ENCODE peak calls at places on chromosomes 1 and 21, in nine cellular contexts. G is tibial artery, O is right atrium auricular region, T is BJ, J is IMR-90, Y is OCI-LY7, A is endothelial cell, Z is body of pancreas, B is A549. N is an unnamed sample.

GRCh38 chr21:20646431-20646830 is 351.8 kb upstream of the NCAM2 start:
- DNase-seq in O (no peak), G (no peak), J (no peak), T (no peak), Y (no peak), B (no peak), Z (no peak), A (no peak), N (no peak)

GRCh38 chr1:224929335-224930237 is at the start of gene DNAH14:
- DNase-seq in G (peak), B (peak), Z (peak), T (peak), A (peak), Y (no peak), O (no peak), J (peak), N (peak)

GRCh38 chr1:151968058-151968457 is 25.6 kb downstream of the S100A10 start:
- DNase-seq in Z (peak), Y (peak), A (no peak), G (no peak), B (peak), J (peak), O (no peak), T (no peak), N (no peak)

GRCh38 chr1:2556277-2557145 is at the start of gene TNFRSF14:
- DNase-seq in T (no peak), O (peak), A (no peak), J (peak), B (no peak), Z (peak), G (peak), Y (peak), N (no peak)

GRCh38 chr1:223010552-223011229 is 132.4 kb downstream of the TLR5 start:
- DNase-seq in T (no peak), A (no peak), Z (no peak), J (peak), O (no peak), B (no peak), G (no peak), Y (no peak), N (no peak)

GRCh38 chr1:63612564-63612963 is 19.4 kb downstream of the PGM1 start:
- DNase-seq in B (no peak), T (no peak), Y (no peak), J (no peak), Z (no peak), O (no peak), G (no peak), A (no peak), N (no peak)

GRCh38 chr1:5947071-5947821 is 45.0 kb downstream of the NPHP4 start:
- DNase-seq in A (no peak), J (no peak), G (peak), Y (no peak), Z (no peak), O (peak), B (no peak), T (no peak), N (no peak)

GRCh38 chr1:239185245-239185619 is 201.1 kb upstream of the CHRM3 start:
- DNase-seq in G (no peak), Y (no peak), J (no peak), A (no peak), O (no peak), T (no peak), B (no peak), Z (no peak), N (no peak)

GRCh38 chr1:116751149-116751548 is 3.1 kb upstream of the CD2 start:
- DNase-seq in J (no peak), G (no peak), O (no peak), A (no peak), Z (no peak), T (no peak), B (no peak), Y (no peak), N (no peak)

GRCh38 chr1:220841293-220841692 is 38.0 kb upstream of the HLX start:
- DNase-seq in T (no peak), G (no peak), B (no peak), Z (no peak), J (no peak), Y (no peak), A (no peak), O (no peak), N (no peak)
- TF ChIP-seq CTCF in T (peak), G (no peak), B (no peak), Z (no peak), J (no peak), Y (no peak), A (no peak), O (no peak), N (no peak)

DNA sequence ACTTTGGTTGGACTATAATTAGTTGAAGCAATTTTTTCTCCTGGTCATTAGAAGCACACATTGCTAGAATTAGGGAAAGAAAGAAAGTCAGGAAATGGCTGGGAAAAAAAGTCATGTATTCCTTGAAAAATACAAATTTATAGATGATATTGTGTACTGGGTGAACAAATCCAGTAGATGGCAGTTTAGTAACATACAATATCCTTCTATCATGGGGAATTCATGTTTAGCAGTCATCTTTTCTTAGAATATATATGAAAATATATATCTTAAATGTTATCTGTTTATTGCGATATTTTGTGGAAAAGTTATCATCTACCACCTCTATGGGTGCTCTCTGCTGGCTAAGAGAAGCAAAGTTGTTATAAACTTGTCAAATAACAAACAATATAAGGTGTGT is 13.1 kb upstream of the ZRANB2 start:
- DNase-seq in J (peak), Z (no peak), A (no peak), B (no peak), O (no peak), T (no peak), Y (no peak), G (no peak), N (no peak)
- TF ChIP-seq CTCF in J (peak), Z (no peak), A (peak), B (peak), O (no peak), T (peak), Y (peak), G (peak), N (peak)

GRCh38 chr1:25695066-25695990 is 78.7 kb downstream of the MAN1C1 start:
- DNase-seq in J (peak), B (peak), A (peak), O (peak), Y (no peak), Z (peak), T (peak), G (peak), N (peak)
- TF ChIP-seq CTCF in J (peak), B (peak), A (no peak), O (no peak), Y (peak), Z (no peak), T (peak), G (peak), N (peak)

GRCh38 chr21:43191971-43192370 is 23.2 kb downstream of the CRYAA start:
- DNase-seq in Y (no peak), O (no peak), Z (no peak), T (no peak), J (no peak), A (no peak), B (no peak), G (no peak), N (no peak)

GRCh38 chr21:43189936-43190335 is 21.1 kb downstream of the CRYAA start:
- DNase-seq in J (no peak), G (no peak), Z (no peak), T (no peak), A (no peak), O (no peak), Y (no peak), B (no peak), N (no peak)

GRCh38 chr21:43192501-43193081 is 23.8 kb downstream of the CRYAA start:
- DNase-seq in O (no peak), T (no peak), A (no peak), B (no peak), G (no peak), Y (no peak), J (no peak), Z (no peak), N (no peak)

GRCh38 chr21:43191521-43191920 is 22.7 kb downstream of the CRYAA start:
- DNase-seq in T (no peak), A (no peak), B (no peak), J (no peak), O (no peak), Y (no peak), G (no peak), Z (no peak), N (no peak)

DNA sequence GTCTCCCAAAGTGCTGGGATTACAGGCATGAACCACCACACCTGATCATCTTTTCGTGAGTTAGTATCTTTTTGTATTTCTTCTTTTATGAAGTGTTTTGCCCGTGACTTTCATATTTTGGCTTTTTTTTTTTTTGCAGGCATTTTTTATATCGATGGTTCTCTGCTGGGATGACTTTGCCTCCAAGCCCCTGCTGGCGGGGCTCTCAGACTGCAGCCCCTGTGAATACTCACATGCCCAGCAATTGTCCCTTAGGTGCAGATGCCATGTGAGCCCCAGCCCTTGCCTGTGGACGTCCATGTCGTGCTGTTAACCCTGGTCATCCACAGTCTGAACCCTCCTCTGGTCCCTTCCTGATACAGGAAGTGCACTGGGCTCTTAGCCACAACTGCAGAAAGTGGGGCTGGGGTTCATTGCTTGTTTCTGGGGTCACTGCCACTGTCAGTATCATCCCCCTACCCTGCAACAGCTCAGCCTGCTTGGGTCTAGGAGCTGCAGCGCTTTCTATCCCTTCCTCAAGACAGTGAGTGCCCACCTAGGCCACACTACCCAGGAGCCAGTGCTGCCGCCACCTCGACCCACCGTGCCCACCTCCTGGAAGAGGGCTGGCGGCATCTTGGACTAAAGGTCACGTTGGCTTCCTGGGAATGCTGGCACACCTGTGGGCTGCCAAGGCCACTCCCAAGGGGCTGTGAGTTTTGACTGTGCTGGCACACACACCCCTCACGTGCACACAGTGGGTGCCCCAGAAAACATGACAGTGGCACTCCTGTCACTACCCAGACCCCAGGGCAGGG is 21.9 kb downstream of the CRYAA start:
- DNase-seq in O (no peak), G (no peak), T (no peak), Z (no peak), J (no peak), A (no peak), B (no peak), Y (no peak), N (no peak)
- TF ChIP-seq CTCF in O (no peak), G (no peak), T (no peak), Z (no peak), J (no peak), A (no peak), B (no peak), Y (no peak), N (no peak)

GRCh38 chr1:9794081-9794480 is 29.7 kb downstream of the CLSTN1 start:
- DNase-seq in Z (no peak), B (no peak), A (no peak), T (no peak), O (no peak), Y (no peak), G (no peak), J (no peak), N (no peak)

GRCh38 chr1:9793291-9793690 is 30.5 kb downstream of the CLSTN1 start:
- DNase-seq in Z (no peak), B (no peak), Y (no peak), G (no peak), O (no peak), T (no peak), A (no peak), J (no peak), N (no peak)

GRCh38 chr1:9797049-9797448 is 26.7 kb downstream of the CLSTN1 start:
- DNase-seq in O (no peak), Z (no peak), B (no peak), J (no peak), G (no peak), Y (no peak), A (no peak), T (no peak), N (no peak)

GRCh38 chr1:9787702-9788101 is 36.1 kb downstream of the CLSTN1 start:
- DNase-seq in G (no peak), A (no peak), Y (peak), T (no peak), B (no peak), Z (no peak), J (no peak), O (no peak), N (no peak)

GRCh38 chr1:9792156-9793042 is 31.4 kb downstream of the CLSTN1 start:
- DNase-seq in B (no peak), Z (peak), J (peak), O (no peak), G (no peak), Y (no peak), A (no peak), T (no peak), N (peak)
- TF ChIP-seq CTCF in B (no peak), Z (peak), J (no peak), O (no peak), G (no peak), Y (peak), A (no peak), T (no peak), N (no peak)

N was measured in AG09319.